ENCODE peak calls at places on chromosome 13, in eight cellular contexts. T, S, B, F, H, X, Z and N are unnamed samples.

GRCh38 chr13:34698953-34699352 is 243.1 kb upstream of the NBEA start:
- DNase-seq in T (no peak), S (no peak), B (no peak), F (no peak), H (no peak), X (no peak), Z (no peak), N (peak)

GRCh38 chr13:98749501-98749900 is 3.0 kb downstream of the SLC15A1 start:
- DNase-seq in T (no peak), S (no peak), B (no peak), F (no peak), H (no peak), X (no peak), Z (no peak), N (peak)

GRCh38 chr13:20713751-20714150 is 10.3 kb downstream of the IL17D start:
- DNase-seq in T (no peak), S (no peak), B (no peak), F (no peak), H (no peak), X (peak), Z (peak), N (no peak)

GRCh38 chr13:31093145-31093885 is 68.4 kb downstream of the HSPH1 start:
- DNase-seq in T (no peak), S (no peak), B (no peak), F (peak), H (no peak), X (no peak), Z (no peak), N (peak)

GRCh38 chr13:109738298-109738746 is 48.1 kb downstream of the IRS2 start:
- DNase-seq in T (no peak), S (no peak), B (no peak), F (peak), H (no peak), X (no peak), Z (no peak), N (peak)

GRCh38 chr13:76038920-76039716 is 403.0 kb downstream of the LMO7 start:
- DNase-seq in T (no peak), S (no peak), B (peak), F (no peak), H (no peak), X (no peak), Z (no peak), N (no peak)

GRCh38 chr13:22061371-22061805 is 390.5 kb downstream of the FGF9 start:
- DNase-seq in T (no peak), S (no peak), B (no peak), F (no peak), H (no peak), X (no peak), Z (no peak), N (no peak)

GRCh38 chr13:100131863-100132574 is 43.1 kb downstream of the PCCA start:
- DNase-seq in T (no peak), S (no peak), B (no peak), F (peak), H (no peak), X (peak), Z (no peak), N (peak)

GRCh38 chr13:51926528-51926885 is 64.7 kb downstream of the CCDC70 start:
- DNase-seq in T (no peak), S (no peak), B (no peak), F (no peak), H (no peak), X (no peak), Z (no peak), N (no peak)

GRCh38 chr13:38417241-38417640 is 67.6 kb downstream of the UFM1 start:
- DNase-seq in T (no peak), S (no peak), B (no peak), F (peak), H (no peak), X (no peak), Z (no peak), N (no peak)

GRCh38 chr13:24875566-24875965 is 111.6 kb downstream of the RNF17 start:
- DNase-seq in T (no peak), S (no peak), B (no peak), F (no peak), H (no peak), X (no peak), Z (no peak), N (no peak)

GRCh38 chr13:94711561-94712286 is 621 bp downstream of the SOX21 start:
- DNase-seq in T (no peak), S (peak), B (peak), F (peak), H (no peak), X (no peak), Z (no peak), N (no peak)

GRCh38 chr13:75050419-75051066 is 431.4 kb downstream of the TBC1D4 start:
- DNase-seq in T (no peak), S (no peak), B (no peak), F (no peak), H (no peak), X (peak), Z (no peak), N (no peak)

GRCh38 chr13:74761794-74762193 is 627.6 kb upstream of the KLF12 start:
- DNase-seq in T (no peak), S (no peak), B (no peak), F (no peak), H (no peak), X (peak), Z (no peak), N (no peak)

DNA sequence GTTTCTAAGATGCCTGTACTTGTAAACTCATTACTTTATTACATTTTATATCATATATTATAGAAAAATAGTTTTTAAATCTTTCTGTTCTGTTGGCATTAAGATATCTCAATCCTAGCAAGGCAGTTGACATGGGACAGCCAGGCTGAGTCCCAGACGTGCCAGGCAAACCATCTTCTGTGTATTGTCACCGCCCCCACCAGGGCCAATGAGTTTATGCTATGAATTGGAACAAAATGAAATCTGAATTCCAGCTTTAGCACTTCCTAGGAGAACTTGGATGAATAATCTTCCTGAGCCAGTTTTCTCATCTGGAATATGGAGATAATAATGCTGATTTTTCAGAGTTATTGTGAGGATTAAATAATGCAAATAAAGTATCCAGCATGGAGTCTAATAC is 79.9 kb upstream of the GSX1 start:
- DNase-seq in T (no peak), S (no peak), B (peak), F (peak), H (no peak), X (peak), Z (no peak), N (peak)
- TF ChIP-seq CTCF in T (no peak), S (peak), B (no peak), F (no peak), H (peak), X (peak), Z (peak), N (no peak)

DNA sequence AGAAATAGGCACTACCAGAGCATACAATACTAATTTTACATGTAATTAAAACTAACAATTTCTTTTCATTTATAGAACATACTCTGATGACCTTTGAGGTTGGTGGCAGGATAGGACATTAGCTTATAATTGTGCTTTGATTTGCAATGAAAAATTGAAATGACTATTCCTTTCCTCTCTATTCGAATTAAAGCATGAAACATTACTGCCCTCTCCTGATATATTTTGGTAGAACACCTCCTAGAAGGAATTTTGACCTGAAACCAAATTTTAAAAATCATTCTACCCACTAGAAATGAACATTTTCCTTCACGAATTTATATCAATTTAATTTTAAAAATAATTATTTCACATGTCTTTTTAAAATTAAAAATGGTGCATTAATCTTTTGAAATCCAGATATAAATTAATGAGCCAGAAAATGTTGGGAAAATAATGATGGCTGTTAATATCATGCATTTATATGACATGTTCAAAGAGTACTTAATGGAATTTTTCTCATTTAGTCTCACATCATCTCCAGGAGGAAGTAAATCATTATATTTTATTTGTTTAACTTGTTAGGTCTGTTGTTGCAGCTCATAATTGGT is 556.3 kb upstream of the ARGLU1 start:
- DNase-seq in T (no peak), S (no peak), B (no peak), F (peak), H (no peak), X (no peak), Z (no peak), N (peak)
- TF ChIP-seq CTCF in T (no peak), S (peak), B (peak), F (peak), H (peak), X (no peak), Z (peak), N (peak)

GRCh38 chr13:89708013-89708412 is 1639.5 kb upstream of the MIR17HG start:
- DNase-seq in T (no peak), S (no peak), B (no peak), F (no peak), H (no peak), X (no peak), Z (no peak), N (no peak)
- TF ChIP-seq CTCF in T (no peak), S (no peak), B (no peak), F (no peak), H (no peak), X (no peak), Z (no peak), N (no peak)

GRCh38 chr13:110949628-110950027 is 34.8 kb upstream of the ANKRD10 start:
- DNase-seq in T (no peak), S (no peak), B (no peak), F (no peak), H (no peak), X (no peak), Z (no peak), N (no peak)

GRCh38 chr13:110949116-110949515 is 34.2 kb upstream of the ANKRD10 start:
- DNase-seq in T (no peak), S (no peak), B (no peak), F (no peak), H (no peak), X (no peak), Z (no peak), N (no peak)

GRCh38 chr13:110944121-110944967 is 29.5 kb upstream of the ANKRD10 start:
- DNase-seq in T (no peak), S (no peak), B (peak), F (peak), H (no peak), X (peak), Z (no peak), N (peak)

GRCh38 chr13:110944968-110945952 is 30.4 kb upstream of the ANKRD10 start:
- DNase-seq in T (no peak), S (no peak), B (no peak), F (no peak), H (no peak), X (no peak), Z (no peak), N (no peak)

DNA sequence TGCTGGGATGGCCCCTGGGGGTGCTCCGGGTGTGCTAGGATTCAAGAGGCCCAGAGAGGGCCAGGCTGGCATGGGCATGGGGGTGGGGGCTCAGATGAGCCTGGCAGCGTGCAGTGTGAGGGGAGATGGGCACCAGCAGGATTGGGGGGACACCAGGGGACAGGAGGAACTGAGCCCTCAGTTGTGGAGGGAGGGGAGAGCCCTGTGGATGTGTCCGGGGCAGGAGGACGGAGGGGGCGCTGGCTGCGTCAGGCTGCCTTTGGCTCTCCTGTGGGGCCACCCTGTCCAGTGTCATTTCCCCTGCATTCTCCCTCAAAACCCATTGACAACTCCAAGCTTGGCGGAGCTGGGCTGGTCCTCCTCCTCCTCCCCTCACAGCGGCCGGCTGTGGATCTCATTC is 31.3 kb upstream of the ANKRD10 start:
- DNase-seq in T (no peak), S (no peak), B (no peak), F (no peak), H (no peak), X (no peak), Z (no peak), N (no peak)
- TF ChIP-seq CTCF in T (no peak), S (no peak), B (no peak), F (no peak), H (no peak), X (no peak), Z (no peak), N (no peak)

GRCh38 chr13:44409595-44409994 is 36.0 kb downstream of the SERP2 start:
- DNase-seq in T (no peak), S (no peak), B (no peak), F (no peak), H (no peak), X (no peak), Z (no peak), N (no peak)

GRCh38 chr13:44407891-44408290 is 34.3 kb downstream of the SERP2 start:
- DNase-seq in T (no peak), S (no peak), B (no peak), F (peak), H (no peak), X (no peak), Z (no peak), N (no peak)

GRCh38 chr13:44412341-44412935 is 38.8 kb downstream of the SERP2 start:
- DNase-seq in T (no peak), S (no peak), B (no peak), F (no peak), H (no peak), X (no peak), Z (no peak), N (no peak)

GRCh38 chr13:44411841-44412240 is 38.2 kb downstream of the SERP2 start:
- DNase-seq in T (no peak), S (no peak), B (no peak), F (no peak), H (no peak), X (no peak), Z (no peak), N (no peak)

GRCh38 chr13:44410328-44410859 is 36.8 kb downstream of the SERP2 start:
- DNase-seq in T (no peak), S (no peak), B (no peak), F (no peak), H (no peak), X (no peak), Z (no peak), N (no peak)
- TF ChIP-seq CTCF in T (no peak), S (no peak), B (no peak), F (no peak), H (no peak), X (peak), Z (no peak), N (no peak)

GRCh38 chr13:102089177-102089576 is 312.7 kb downstream of the FGF14 start:
- DNase-seq in T (no peak), S (no peak), B (no peak), F (no peak), H (no peak), X (no peak), Z (no peak), N (peak)
- TF ChIP-seq CTCF in T (no peak), S (peak), B (no peak), F (peak), H (peak), X (no peak), Z (no peak), N (peak)